ENCODE peak calls at places on chromosomes 6 and 20, in four cellular contexts. One of them, this sample, is unnamed.
A peak's percentile ranks its signal among the peaks of the same experiment; 100 is the strongest.

GRCh38 chr6:45105170-45105820 is 222.8 kb upstream of the RUNX2 start:
- DNase-seq in stimulated activated CD8-positive, alpha-beta memory T cell treated with anti-CD3 and anti-CD28 coated beads, Interleukin-2, amount 100 ng/mL, for 48 hours: no peak
- DNase-seq in colonic mucosa: no peak
- DNase-seq in cardiac fibroblast: no peak
- DNase-seq in this sample: no peak

GRCh38 chr6:6960571-6961251 is 147.1 kb upstream of the RREB1 start:
- DNase-seq in stimulated activated CD8-positive, alpha-beta memory T cell treated with anti-CD3 and anti-CD28 coated beads, Interleukin-2, amount 100 ng/mL, for 48 hours: no peak
- DNase-seq in colonic mucosa: no peak
- DNase-seq in cardiac fibroblast: no peak
- DNase-seq in this sample: no peak

GRCh38 chr6:117619178-117619577 is 16.9 kb upstream of the GOPC start:
- DNase-seq in stimulated activated CD8-positive, alpha-beta memory T cell treated with anti-CD3 and anti-CD28 coated beads, Interleukin-2, amount 100 ng/mL, for 48 hours: no peak
- DNase-seq in colonic mucosa: no peak
- DNase-seq in cardiac fibroblast: no peak
- DNase-seq in this sample: no peak

GRCh38 chr6:3526962-3527796 is 70.3 kb upstream of the SLC22A23 start:
- DNase-seq in stimulated activated CD8-positive, alpha-beta memory T cell treated with anti-CD3 and anti-CD28 coated beads, Interleukin-2, amount 100 ng/mL, for 48 hours: no peak
- DNase-seq in colonic mucosa: no peak
- DNase-seq in cardiac fibroblast: peak; percentile 64
- DNase-seq in this sample: no peak

GRCh38 chr20:3672864-3673550 is 8.8 kb downstream of the ADAM33 start:
- DNase-seq in stimulated activated CD8-positive, alpha-beta memory T cell treated with anti-CD3 and anti-CD28 coated beads, Interleukin-2, amount 100 ng/mL, for 48 hours: no peak
- DNase-seq in colonic mucosa: no peak
- DNase-seq in cardiac fibroblast: no peak
- DNase-seq in this sample: no peak

GRCh38 chr20:63079971-63080370 is 73.2 kb upstream of the BHLHE23 start:
- DNase-seq in stimulated activated CD8-positive, alpha-beta memory T cell treated with anti-CD3 and anti-CD28 coated beads, Interleukin-2, amount 100 ng/mL, for 48 hours: no peak
- DNase-seq in colonic mucosa: no peak
- DNase-seq in cardiac fibroblast: no peak
- DNase-seq in this sample: no peak

GRCh38 chr6:3887150-3887700 is 38.1 kb downstream of the FAM50B start:
- DNase-seq in stimulated activated CD8-positive, alpha-beta memory T cell treated with anti-CD3 and anti-CD28 coated beads, Interleukin-2, amount 100 ng/mL, for 48 hours: no peak
- DNase-seq in colonic mucosa: no peak
- DNase-seq in cardiac fibroblast: peak; percentile 69
- DNase-seq in this sample: peak; percentile 84

GRCh38 chr6:435442-436307 is 44.1 kb downstream of the IRF4 start:
- DNase-seq in stimulated activated CD8-positive, alpha-beta memory T cell treated with anti-CD3 and anti-CD28 coated beads, Interleukin-2, amount 100 ng/mL, for 48 hours: no peak
- DNase-seq in colonic mucosa: no peak
- DNase-seq in cardiac fibroblast: no peak
- DNase-seq in this sample: peak; percentile 40

GRCh38 chr6:163986313-163986712 is 571.8 kb downstream of the QKI start:
- DNase-seq in stimulated activated CD8-positive, alpha-beta memory T cell treated with anti-CD3 and anti-CD28 coated beads, Interleukin-2, amount 100 ng/mL, for 48 hours: no peak
- DNase-seq in colonic mucosa: no peak
- DNase-seq in cardiac fibroblast: peak; percentile 32
- DNase-seq in this sample: no peak